ENCODE peak calls at places on chromosomes 13 and 19, in five cellular contexts. One of them, this sample, is unnamed. For H3K4me1, the result is how much of the 10 kb centered on the place peaks cover.

GRCh38 chr13:27329210-27329609 is 58.6 kb downstream of the RASL11A start:
- DNase-seq in IMR-90: no peak
- DNase-seq in colonic mucosa: no peak
- DNase-seq in upper lobe of right lung: no peak
- DNase-seq in neural progenitor cell: no peak
- DNase-seq in this sample: no peak

GRCh38 chr19:44927746-44928145 is 13.3 kb downstream of the APOC1 start:
- DNase-seq in IMR-90: peak
- DNase-seq in colonic mucosa: no peak
- DNase-seq in upper lobe of right lung: no peak
- DNase-seq in neural progenitor cell: no peak
- DNase-seq in this sample: no peak

GRCh38 chr19:49064768-49065611 is at the start of gene NTF4:
- DNase-seq in IMR-90: no peak
- DNase-seq in colonic mucosa: peak
- DNase-seq in upper lobe of right lung: no peak
- DNase-seq in neural progenitor cell: peak
- DNase-seq in this sample: peak

GRCh38 chr13:102141625-102142472 is 260.0 kb downstream of the FGF14 start:
- DNase-seq in IMR-90: peak
- DNase-seq in colonic mucosa: no peak
- DNase-seq in upper lobe of right lung: no peak
- DNase-seq in neural progenitor cell: peak
- DNase-seq in this sample: no peak

GRCh38 chr19:49468746-49469447 is 5.1 kb upstream of the FLT3LG start:
- DNase-seq in IMR-90: no peak
- DNase-seq in colonic mucosa: peak
- DNase-seq in upper lobe of right lung: no peak
- DNase-seq in neural progenitor cell: peak
- DNase-seq in this sample: peak

GRCh38 chr13:101514695-101515275 is 62.3 kb downstream of the ITGBL1 start:
- DNase-seq in IMR-90: peak
- DNase-seq in colonic mucosa: peak
- DNase-seq in upper lobe of right lung: no peak
- DNase-seq in neural progenitor cell: peak
- DNase-seq in this sample: peak

GRCh38 chr13:33323766-33324525 is 38.4 kb upstream of the STARD13 start:
- DNase-seq in IMR-90: peak
- DNase-seq in colonic mucosa: no peak
- DNase-seq in upper lobe of right lung: no peak
- DNase-seq in neural progenitor cell: no peak
- DNase-seq in this sample: no peak

GRCh38 chr13:98468352-98468751 is 108.6 kb downstream of the STK24 start:
- DNase-seq in IMR-90: no peak
- DNase-seq in colonic mucosa: no peak
- DNase-seq in upper lobe of right lung: no peak
- DNase-seq in neural progenitor cell: no peak
- DNase-seq in this sample: no peak

GRCh38 chr19:7500811-7501450 is 12.1 kb upstream of the PEX11G start:
- DNase-seq in IMR-90: peak
- DNase-seq in colonic mucosa: peak
- DNase-seq in upper lobe of right lung: peak
- DNase-seq in neural progenitor cell: peak
- DNase-seq in this sample: peak

GRCh38 chr19:48351341-48351752 is 12.4 kb downstream of the TMEM143 start:
- DNase-seq in IMR-90: peak
- DNase-seq in colonic mucosa: peak
- DNase-seq in upper lobe of right lung: peak
- DNase-seq in neural progenitor cell: peak
- DNase-seq in this sample: peak

GRCh38 chr19:29596885-29597525 is 9.1 kb upstream of the POP4 start:
- DNase-seq in IMR-90: peak
- DNase-seq in colonic mucosa: no peak
- DNase-seq in upper lobe of right lung: no peak
- DNase-seq in neural progenitor cell: peak
- DNase-seq in this sample: no peak

GRCh38 chr19:42290523-42291436 is 11.2 kb upstream of the PRR19 start:
- DNase-seq in IMR-90: no peak
- DNase-seq in colonic mucosa: no peak
- DNase-seq in upper lobe of right lung: no peak
- DNase-seq in neural progenitor cell: peak
- DNase-seq in this sample: no peak

DNA sequence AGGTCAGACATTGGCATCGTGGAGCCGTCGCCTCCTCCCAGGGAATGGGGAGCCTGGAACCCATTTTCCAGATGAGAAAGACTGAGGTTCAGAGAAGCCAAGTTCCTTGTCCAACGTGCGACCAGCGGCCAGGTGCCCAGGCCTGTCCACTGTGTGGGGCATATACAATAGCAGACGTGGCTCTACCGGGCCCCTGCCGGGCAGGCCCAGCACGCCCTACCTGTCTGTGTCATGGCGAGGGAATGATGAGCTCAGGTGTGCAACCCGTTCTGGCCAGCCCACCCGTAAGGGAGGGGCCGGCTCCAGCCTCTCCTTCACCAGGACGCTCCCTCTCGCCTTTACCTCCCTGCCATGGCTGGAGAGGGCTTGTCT is 837 bp downstream of the GNA15 start:
- DNase-seq in IMR-90: no peak
- DNase-seq in colonic mucosa: no peak
- DNase-seq in upper lobe of right lung: no peak
- DNase-seq in neural progenitor cell: no peak
- DNase-seq in this sample: no peak
- H3K4me1 ChIP-seq in IMR-90: under half
- H3K4me1 ChIP-seq in colonic mucosa: under half
- H3K4me1 ChIP-seq in upper lobe of right lung: under half
- H3K4me1 ChIP-seq in neural progenitor cell: under half
- H3K4me1 ChIP-seq in this sample: under half

DNA sequence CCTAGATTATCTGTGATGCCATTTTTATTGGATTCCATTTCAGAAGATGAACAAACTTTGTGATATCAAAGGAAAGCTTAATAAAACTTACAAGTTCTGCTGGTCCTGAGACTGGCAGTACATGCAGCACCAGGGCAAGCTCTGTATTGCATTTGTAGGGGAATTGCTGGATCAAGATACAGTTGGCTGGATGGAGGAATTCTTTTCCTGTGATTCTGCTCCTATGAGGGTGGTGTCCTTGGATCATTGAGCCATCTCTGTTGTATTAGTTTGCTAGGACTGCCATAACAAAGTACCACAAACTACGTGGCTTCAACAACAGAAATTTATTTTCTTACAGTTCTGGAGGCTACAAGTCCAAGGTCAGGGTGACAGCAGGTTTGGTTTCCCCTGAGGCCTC is 33.9 kb upstream of the CSNK1A1L start:
- DNase-seq in IMR-90: no peak
- DNase-seq in colonic mucosa: no peak
- DNase-seq in upper lobe of right lung: no peak
- DNase-seq in neural progenitor cell: no peak
- DNase-seq in this sample: no peak
- H3K4me1 ChIP-seq in IMR-90: under half
- H3K4me1 ChIP-seq in colonic mucosa: under half
- H3K4me1 ChIP-seq in upper lobe of right lung: under half
- H3K4me1 ChIP-seq in neural progenitor cell: under half
- H3K4me1 ChIP-seq in this sample: under half

DNA sequence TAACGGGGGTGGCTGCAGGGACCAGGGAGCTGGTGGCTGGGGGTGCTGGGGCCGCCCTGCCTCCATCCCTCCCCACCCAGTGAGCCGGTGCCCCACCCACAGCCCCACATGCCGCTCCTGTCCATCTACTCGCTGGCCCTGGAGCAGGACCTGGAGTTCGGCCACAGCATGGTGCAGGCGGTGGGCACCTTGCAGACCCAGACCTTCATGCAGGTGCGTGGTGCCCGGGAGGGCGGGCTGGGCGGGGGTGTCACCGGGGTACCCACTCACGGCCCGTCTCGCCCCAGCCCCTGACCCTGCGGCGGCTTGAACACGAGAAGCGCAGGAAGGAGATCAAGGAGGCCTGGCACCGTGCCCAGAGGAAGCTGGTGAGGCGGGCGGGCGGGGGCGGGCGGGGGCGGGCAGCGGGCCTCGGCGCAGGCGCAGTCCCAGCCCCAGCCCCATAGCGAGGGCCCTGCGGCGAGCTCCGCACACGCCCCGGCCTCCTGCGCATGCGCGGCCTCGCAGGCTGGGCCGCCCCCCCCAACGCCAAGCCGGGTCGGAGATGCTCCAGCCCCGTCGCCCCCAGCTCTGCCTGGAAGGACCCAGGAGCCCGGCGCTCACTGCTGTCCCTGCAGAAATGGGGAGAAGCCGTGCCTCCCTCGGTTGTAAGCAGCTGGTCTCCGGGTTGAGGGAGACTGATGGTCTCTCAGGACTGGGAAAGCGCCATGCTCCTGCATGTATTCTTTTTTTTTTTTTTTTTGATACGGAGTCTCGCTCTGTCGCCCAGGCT is 7.7 kb downstream of the ARHGAP45 start:
- DNase-seq in IMR-90: no peak
- DNase-seq in colonic mucosa: peak
- DNase-seq in upper lobe of right lung: peak
- DNase-seq in neural progenitor cell: no peak
- DNase-seq in this sample: peak
- H3K4me1 ChIP-seq in IMR-90: under half
- H3K4me1 ChIP-seq in colonic mucosa: under half
- H3K4me1 ChIP-seq in upper lobe of right lung: under half
- H3K4me1 ChIP-seq in neural progenitor cell: under half
- H3K4me1 ChIP-seq in this sample: under half

GRCh38 chr19:35746087-35746462 is 624 bp downstream of the PSENEN start:
- DNase-seq in IMR-90: no peak
- DNase-seq in colonic mucosa: no peak
- DNase-seq in upper lobe of right lung: no peak
- DNase-seq in neural progenitor cell: no peak
- DNase-seq in this sample: no peak
- H3K4me1 ChIP-seq in IMR-90: under half
- H3K4me1 ChIP-seq in colonic mucosa: under half
- H3K4me1 ChIP-seq in upper lobe of right lung: under half
- H3K4me1 ChIP-seq in neural progenitor cell: under half
- H3K4me1 ChIP-seq in this sample: under half

This sample was measured in HAP-1.